ENCODE peak calls at places on chromosomes 4 and X, in four cellular contexts. O is GM13976, F is H9, R is HFF-Myc. G is an unnamed sample.

GRCh38 chr4:2332976-2333319 is 71.0 kb upstream of the MXD4 start:
- DNase-seq in O (no peak), F (no peak), R (no peak), G (no peak)

GRCh38 chr4:88803600-88804096 is 106.0 kb upstream of the NAP1L5 start:
- DNase-seq in O (no peak), F (no peak), R (peak; percentile 54), G (peak; percentile 92)

GRCh38 chr4:111631157-111631999 is 513.9 kb upstream of the FAM241A start:
- DNase-seq in O (no peak), F (no peak), R (no peak), G (peak; percentile 37)

GRCh38 chr4:137644201-137644600 is 111.9 kb upstream of the PCDH18 start:
- DNase-seq in O (no peak), F (no peak), R (no peak), G (peak; percentile 65)

GRCh38 chrX:13033193-13033592 is 11.2 kb downstream of the FAM9C start:
- DNase-seq in O (no peak), F (no peak), R (no peak), G (no peak)

GRCh38 chr4:100278567-100278966 is 88.3 kb upstream of the DDIT4L start:
- DNase-seq in O (no peak), F (no peak), R (no peak), G (no peak)

GRCh38 chr4:5152521-5152920 is 101.2 kb downstream of the STK32B start:
- DNase-seq in O (no peak), F (no peak), R (no peak), G (no peak)

GRCh38 chr4:74033721-74034120 is 4.8 kb downstream of the CXCL3 start:
- DNase-seq in O (no peak), F (no peak), R (no peak), G (peak; percentile 51)

GRCh38 chr4:7964459-7964858 is 24.8 kb upstream of the AFAP1 start:
- DNase-seq in O (peak; percentile 69), F (no peak), R (no peak), G (no peak)

GRCh38 chr4:109319156-109319555 is 16.7 kb upstream of the COL25A1 start:
- DNase-seq in O (no peak), F (no peak), R (no peak), G (no peak)

GRCh38 chr4:109315341-109315740 is 12.9 kb upstream of the COL25A1 start:
- DNase-seq in O (no peak), F (no peak), R (no peak), G (no peak)

GRCh38 chr4:109313168-109314133 is 11.0 kb upstream of the COL25A1 start:
- DNase-seq in O (no peak), F (no peak), R (no peak), G (no peak)

GRCh38 chr4:109319684-109320083 is 17.2 kb upstream of the COL25A1 start:
- DNase-seq in O (no peak), F (no peak), R (no peak), G (no peak)

GRCh38 chr4:109315818-109316217 is 13.4 kb upstream of the COL25A1 start:
- DNase-seq in O (no peak), F (no peak), R (no peak), G (no peak)
- TF ChIP-seq CTCF in O (no peak), F (peak; percentile 49), R (peak; percentile 45), G (peak; percentile 19)

GRCh38 chr4:140048419-140049022 is 105.5 kb downstream of the MAML3 start:
- DNase-seq in O (no peak), F (no peak), R (no peak), G (no peak)

GRCh38 chr4:140047781-140048180 is 106.2 kb downstream of the MAML3 start:
- DNase-seq in O (no peak), F (no peak), R (no peak), G (no peak)

GRCh38 chr4:140049024-140049923 is 104.7 kb downstream of the MAML3 start:
- DNase-seq in O (no peak), F (peak; percentile 89), R (no peak), G (peak; percentile 82)

GRCh38 chr4:140052050-140052449 is 101.9 kb downstream of the MAML3 start:
- DNase-seq in O (peak; percentile 11), F (no peak), R (no peak), G (peak; percentile 63)

DNA sequence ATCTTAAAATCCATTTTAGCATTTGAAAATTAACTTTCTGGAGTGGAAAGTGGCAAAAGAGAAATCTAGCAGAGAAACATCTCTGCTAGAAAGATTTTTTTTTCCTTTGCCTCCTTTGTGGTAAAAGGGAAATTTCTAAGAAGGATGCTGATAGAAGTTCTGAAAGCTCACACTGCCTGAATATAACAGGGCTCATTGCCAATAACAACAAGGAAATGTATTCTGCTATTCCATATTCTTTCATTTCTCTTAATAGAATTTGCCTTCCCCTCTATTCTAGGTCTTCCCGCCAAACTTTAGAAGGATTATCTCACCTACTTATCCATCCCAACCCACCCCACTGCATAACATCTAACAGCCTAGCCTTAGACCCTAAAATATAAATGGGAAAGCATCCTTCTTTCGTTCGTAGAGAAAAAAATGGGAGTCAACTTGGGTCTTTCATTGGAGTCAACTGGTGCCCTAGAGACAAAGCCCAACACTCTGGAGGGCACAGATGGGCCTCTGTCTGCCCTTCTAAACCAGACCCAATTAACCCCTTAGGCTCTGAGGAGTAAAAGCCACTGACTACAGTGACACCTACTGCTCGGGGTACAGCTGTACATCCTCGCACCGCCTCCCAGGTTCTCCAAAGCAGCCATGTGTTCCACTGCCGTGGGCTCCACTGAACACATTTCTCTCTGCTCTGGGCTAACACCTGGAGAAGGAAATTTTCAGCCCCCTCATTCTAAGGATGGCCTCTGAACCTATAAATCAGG is 103.9 kb downstream of the MAML3 start:
- DNase-seq in O (peak; percentile 32), F (peak; percentile 69), R (no peak), G (peak; percentile 58)
- TF ChIP-seq CTCF in O (peak; percentile 40), F (peak; percentile 85), R (peak; percentile 43), G (peak; percentile 45)

DNA sequence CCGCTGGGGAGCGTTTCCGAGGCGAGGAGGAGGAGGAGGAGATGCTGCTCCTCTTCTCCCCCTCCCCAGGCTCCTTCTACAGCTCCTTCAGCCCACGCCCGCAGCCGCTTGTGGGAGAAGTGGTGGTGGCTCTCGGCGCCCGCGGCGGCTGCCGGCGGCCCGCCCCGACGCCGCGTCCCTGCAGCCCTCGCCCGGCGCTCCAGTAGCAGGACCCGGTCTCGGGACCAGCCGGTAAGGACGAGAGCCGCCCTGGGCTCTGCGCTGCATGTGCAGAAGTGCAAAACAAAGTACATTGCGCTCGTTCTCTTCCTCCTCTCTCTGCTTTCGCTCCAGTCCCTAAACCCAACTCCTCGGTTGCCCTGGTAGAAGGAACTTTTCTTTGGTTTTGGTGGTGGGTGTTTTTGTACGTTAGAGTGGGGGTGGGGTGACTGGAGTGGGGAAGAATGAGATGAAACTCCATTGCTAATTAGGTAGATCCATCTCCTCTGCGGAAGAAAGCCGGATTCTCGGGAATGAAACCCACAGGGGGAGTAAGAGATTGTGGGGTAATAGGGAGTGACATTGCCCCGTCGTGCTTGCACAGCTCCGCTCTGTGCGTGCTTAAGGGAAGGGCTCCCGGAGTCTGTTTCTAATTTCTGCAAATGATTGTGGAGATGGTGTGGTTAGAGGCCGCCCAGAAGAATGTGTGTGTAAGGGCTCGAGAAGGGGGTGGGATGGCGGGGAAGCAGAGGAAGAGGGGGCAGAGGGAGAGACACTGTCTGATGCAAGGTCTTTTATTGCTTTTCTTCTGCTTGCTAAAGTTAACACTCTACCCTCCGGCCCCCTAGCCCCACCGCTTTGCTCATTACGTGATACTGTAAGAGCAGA is 677 bp downstream of the PTPN13 start:
- DNase-seq in O (peak; percentile 24), F (peak; percentile 34), R (peak; percentile 89), G (peak; percentile 75)
- TF ChIP-seq CTCF in O (no peak), F (peak; percentile 33), R (peak; percentile 26), G (peak; percentile 36)

DNA sequence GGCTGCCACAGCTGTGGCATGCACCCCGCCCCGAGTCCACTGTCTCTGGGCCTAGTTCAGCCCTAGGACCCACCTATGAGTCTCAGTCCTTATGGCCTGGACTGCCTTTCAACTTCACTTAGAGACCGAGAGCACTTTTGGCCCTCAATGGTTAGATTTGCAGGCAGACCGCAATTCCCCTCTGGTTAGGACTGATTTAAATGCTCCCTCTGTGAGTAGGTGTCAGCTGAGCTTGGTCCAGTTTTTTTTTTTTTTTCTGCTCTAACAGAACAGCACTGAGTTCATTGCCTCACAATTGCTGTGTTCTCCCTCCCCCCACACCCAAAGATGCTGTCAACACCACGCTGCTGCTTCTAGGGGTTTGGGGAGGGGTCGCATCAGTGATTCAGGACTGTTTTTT is 143.2 kb downstream of the BMP15 start:
- DNase-seq in O (no peak), F (no peak), R (no peak), G (no peak)
- TF ChIP-seq CTCF in O (no peak), F (no peak), R (no peak), G (no peak)

GRCh38 chrX:101206471-101206870 is 13.1 kb upstream of the DRP2 start:
- DNase-seq in O (peak; percentile 36), F (no peak), R (peak; percentile 2), G (peak; percentile 67)
- TF ChIP-seq CTCF in O (peak; percentile 45), F (peak; percentile 53), R (peak; percentile 21), G (peak; percentile 55)

GRCh38 chr4:126742048-126742447 is 890.7 kb upstream of the INTU start:
- DNase-seq in O (no peak), F (no peak), R (no peak), G (no peak)
- TF ChIP-seq CTCF in O (no peak), F (no peak), R (no peak), G (no peak)

DNA sequence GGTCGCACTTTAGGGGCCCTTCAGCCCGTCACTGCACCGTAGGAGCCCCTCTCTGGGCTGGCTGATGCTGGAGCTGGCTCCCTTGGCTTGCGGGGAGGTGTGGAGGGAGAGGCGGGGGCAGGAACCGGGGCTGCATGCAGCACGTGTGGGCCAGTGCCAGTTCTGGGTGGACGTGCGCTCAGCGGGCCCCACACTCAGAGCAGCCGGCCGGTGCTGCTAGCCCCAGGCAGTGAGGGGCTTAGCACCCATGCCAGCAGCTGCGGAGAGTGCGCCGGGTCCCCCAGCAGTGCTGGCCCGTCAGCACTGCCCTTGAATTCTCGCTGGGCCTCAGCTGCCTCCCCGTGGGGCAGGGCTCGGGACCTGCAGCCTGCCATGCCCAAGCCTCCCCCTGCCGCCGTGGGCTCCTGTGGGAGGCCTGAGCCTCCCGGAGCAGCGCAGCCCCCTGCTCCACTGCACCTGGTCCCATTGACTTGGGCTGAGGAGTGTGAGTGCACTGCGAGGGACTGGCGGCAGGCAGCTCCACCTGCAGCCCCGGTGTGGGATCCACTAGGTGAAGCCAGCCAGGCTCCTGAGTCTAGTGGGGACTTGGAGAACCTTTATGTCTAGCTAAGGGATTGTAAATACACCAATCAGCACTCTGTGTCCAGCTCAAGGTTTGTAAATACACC is 108.8 kb upstream of the RASGEF1B start:
- DNase-seq in O (no peak), F (no peak), R (no peak), G (no peak)
- TF ChIP-seq CTCF in O (no peak), F (no peak), R (no peak), G (no peak)

GRCh38 chr4:180757927-180758326 is 1485.3 kb upstream of the TENM3 start:
- DNase-seq in O (no peak), F (no peak), R (no peak), G (no peak)
- TF ChIP-seq CTCF in O (no peak), F (peak; percentile 18), R (no peak), G (no peak)

GRCh38 chr4:85825937-85826678 is 351.2 kb downstream of the ARHGAP24 start:
- DNase-seq in O (no peak), F (peak; percentile 58), R (peak; percentile 62), G (peak; percentile 45)
- TF ChIP-seq CTCF in O (no peak), F (no peak), R (peak; percentile 34), G (peak; percentile 11)